ENCODE peak calls at places on chromosomes 16 and 17, in eight cellular contexts. Y is heart left ventricle, A is A549, H is neuronal stem cell, Z is BE2C, X is transverse colon, O is right lobe of liver, I is tibial artery. M is an unnamed sample. For H3K4me1, the result is how much of the 10 kb centered on the place peaks cover.

GRCh38 chr17:5718751-5719150 is 134.4 kb upstream of the NLRP1 start:
- DNase-seq in Y (no peak), A (no peak), H (peak), Z (no peak), X (no peak), O (no peak), I (no peak), M (no peak)

GRCh38 chr17:22694362-22695227 is 1002.3 kb downstream of the KCNJ18 start:
- DNase-seq in Y (no peak), A (peak), H (no peak), Z (peak), X (no peak), O (no peak), I (no peak), M (no peak)

GRCh38 chr17:61451538-61452300 is 503 bp upstream of the TBX4 start:
- DNase-seq in Y (no peak), A (no peak), H (no peak), Z (no peak), X (no peak), O (no peak), I (no peak), M (peak)

GRCh38 chr17:265726-266125 is 84.3 kb upstream of the DOC2B start:
- DNase-seq in Y (peak), A (no peak), H (no peak), Z (no peak), X (no peak), O (peak), I (peak), M (no peak)

GRCh38 chr17:71801301-71801700 is 319.5 kb upstream of the SOX9 start:
- DNase-seq in Y (no peak), A (no peak), H (no peak), Z (no peak), X (no peak), O (no peak), I (no peak), M (no peak)

GRCh38 chr17:61463068-61463980 is 11.1 kb downstream of the TBX4 start:
- DNase-seq in Y (no peak), A (no peak), H (no peak), Z (no peak), X (no peak), O (peak), I (peak), M (no peak)

GRCh38 chr16:21218135-21218534 is 6.8 kb upstream of the ZP2 start:
- DNase-seq in Y (no peak), A (no peak), H (no peak), Z (no peak), X (no peak), O (no peak), I (no peak), M (no peak)

GRCh38 chr17:71486171-71486740 is 634.6 kb upstream of the SOX9 start:
- DNase-seq in Y (no peak), A (no peak), H (no peak), Z (no peak), X (no peak), O (no peak), I (no peak), M (no peak)

GRCh38 chr16:87778830-87779579 is 13.2 kb upstream of the KLHDC4 start:
- DNase-seq in Y (peak), A (peak), H (peak), Z (peak), X (peak), O (peak), I (peak), M (peak)
- H3K4me1 ChIP-seq in Y (under half), A (under half), H (under half), Z (under half), X (under half), O (under half), I (under half), M (under half)

DNA sequence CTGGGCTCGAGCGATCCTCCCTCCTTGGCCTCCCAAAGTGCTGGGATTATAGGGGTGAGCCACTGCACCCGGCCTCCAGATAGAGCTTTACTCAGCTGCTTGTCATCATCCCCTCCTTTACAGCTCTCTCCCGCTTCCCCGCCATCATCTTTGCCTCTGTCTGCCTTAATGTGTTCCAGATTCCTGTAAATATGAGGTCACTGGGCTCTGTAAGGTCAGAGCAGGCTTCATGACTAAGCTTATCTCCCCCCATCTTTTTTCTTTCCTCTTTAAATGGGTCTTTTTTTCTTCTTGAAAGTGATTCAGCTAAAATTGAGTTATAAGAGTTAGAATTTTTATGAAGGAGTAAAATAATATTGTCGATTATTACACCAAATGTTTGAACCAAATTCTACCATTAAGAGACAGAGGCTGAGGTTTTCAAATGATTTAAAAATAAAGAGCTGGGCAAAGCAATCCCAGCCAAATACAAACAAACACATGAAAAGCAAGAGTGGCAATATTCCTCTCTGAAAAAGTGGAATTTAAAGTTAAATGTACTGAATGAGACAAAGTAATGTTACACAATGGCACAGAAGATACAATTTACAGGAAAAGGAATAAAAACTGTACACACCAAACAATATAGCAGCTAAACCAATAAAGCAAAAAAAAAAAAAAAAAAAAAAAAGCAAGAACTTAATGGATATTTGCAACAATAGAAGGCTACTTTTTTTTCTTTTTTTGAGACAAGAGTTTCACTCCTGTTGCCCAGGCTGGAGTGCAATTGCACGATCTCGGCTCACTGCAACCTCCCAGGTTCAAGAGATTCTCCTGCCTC is 62.1 kb downstream of the CRISPLD2 start:
- DNase-seq in Y (peak), A (peak), H (no peak), Z (peak), X (no peak), O (no peak), I (no peak), M (no peak)
- H3K4me1 ChIP-seq in Y (under half), A (under half), H (under half), Z (under half), X (under half), O (under half), I (under half), M (under half)

DNA sequence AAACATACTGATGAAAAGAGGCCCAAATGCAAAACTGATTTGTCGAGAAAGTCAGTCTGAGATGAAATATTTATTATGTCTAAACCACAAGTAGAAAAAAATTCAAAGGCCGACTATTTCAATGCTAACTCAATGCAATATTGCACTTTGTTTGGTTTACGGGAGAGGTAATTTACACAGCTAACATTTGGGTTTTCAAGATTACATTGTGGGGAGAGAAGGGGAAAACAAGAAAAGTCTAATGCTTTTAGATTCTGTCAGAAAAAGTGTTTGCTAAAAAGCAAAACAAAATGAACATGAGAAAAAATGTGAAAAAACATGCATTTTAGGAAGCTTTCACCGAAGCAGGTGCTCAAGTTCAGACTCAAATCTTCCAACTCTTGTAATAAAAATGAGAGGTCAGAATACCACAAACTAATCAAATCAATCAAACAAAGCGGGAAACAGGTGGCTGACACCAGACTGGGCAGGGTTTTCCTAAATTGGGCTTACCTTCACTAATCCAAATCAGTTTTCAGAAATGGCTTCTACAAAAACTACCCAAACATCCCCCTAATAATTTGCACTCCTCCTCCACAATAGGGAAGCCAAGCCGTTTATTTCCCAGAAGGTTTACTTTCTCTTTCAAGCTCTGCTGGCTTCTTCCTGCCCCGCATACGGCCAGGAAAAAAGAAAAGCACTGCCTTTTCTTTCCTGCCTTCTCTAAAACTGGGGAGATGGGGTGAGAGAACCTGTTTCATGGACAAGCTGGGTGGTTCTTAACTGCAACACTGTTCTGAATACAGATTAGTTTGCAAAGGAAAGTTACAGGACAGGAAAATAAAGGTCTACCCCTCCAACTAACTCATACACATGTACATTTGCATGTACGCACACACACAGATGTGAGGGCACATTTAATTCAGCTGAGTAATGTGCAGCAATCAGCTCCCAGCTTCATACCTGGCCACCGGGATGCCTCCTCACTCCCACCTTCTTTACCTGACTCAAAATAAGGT is 9.3 kb downstream of the STAT3 start:
- DNase-seq in Y (no peak), A (no peak), H (no peak), Z (no peak), X (peak), O (no peak), I (no peak), M (no peak)
- H3K4me1 ChIP-seq in Y (half or more), A (under half), H (under half), Z (under half), X (under half), O (under half), I (under half), M (half or more)

GRCh38 chr17:16639438-16639837 is 14.2 kb downstream of the ZNF624 start:
- DNase-seq in Y (no peak), A (no peak), H (no peak), Z (no peak), X (no peak), O (no peak), I (no peak), M (no peak)
- H3K4me1 ChIP-seq in Y (under half), A (under half), H (under half), Z (under half), X (under half), O (under half), I (under half), M (under half)